ENCODE peak calls at places on chromosomes 7 and 10, in eight cellular contexts. Z is lower leg skin, O is fibroblast of pulmonary artery, J is uterus, B is spleen, I is transverse colon, C is WERI-Rb-1, Y is right lobe of liver. F is an unnamed sample.
A peak's percentile ranks its signal among the peaks of the same experiment; 100 is the strongest.

GRCh38 chr10:70779088-70779487 is 6.1 kb downstream of the TBATA start:
- DNase-seq in B (no peak), J (no peak), O (no peak), Z (peak; percentile 67), C (no peak), Y (no peak), I (no peak), F (no peak)

GRCh38 chr7:75962607-75963382 is 31.6 kb downstream of the TMEM120A start:
- DNase-seq in O (peak; percentile 84), J (no peak), C (no peak), Z (no peak), Y (peak; percentile 28), I (no peak), B (peak; percentile 80), F (no peak)

GRCh38 chr10:95655571-95656290 is 780 bp downstream of the ALDH18A1 start:
- DNase-seq in I (peak; percentile 19), Y (no peak), J (no peak), Z (peak; percentile 87), B (no peak), O (peak; percentile 29), C (no peak), F (no peak)

GRCh38 chr7:130894146-130895005 is 160.4 kb upstream of the KLF14 start:
- DNase-seq in O (no peak), B (no peak), I (no peak), J (peak; percentile 85), Z (peak; percentile 92), Y (peak; percentile 92), C (peak; percentile 76), F (no peak)

GRCh38 chr10:11986593-11987216 is 55.9 kb downstream of the UPF2 start:
- DNase-seq in Z (peak; percentile 91), J (peak; percentile 71), C (peak; percentile 45), B (peak; percentile 84), O (peak; percentile 90), I (peak; percentile 84), Y (peak; percentile 82), F (peak; percentile 37)

GRCh38 chr10:33413093-33413442 is 78.6 kb upstream of the NRP1 start:
- DNase-seq in B (no peak), Z (no peak), O (no peak), J (no peak), I (no peak), Y (no peak), C (no peak), F (no peak)

GRCh38 chr10:14858338-14858925 is 20.2 kb upstream of the SUV39H2 start:
- DNase-seq in O (no peak), Z (no peak), Y (no peak), I (no peak), J (no peak), C (peak; percentile 55), B (no peak), F (no peak)

GRCh38 chr10:127090135-127090534 is 106.3 kb downstream of the INSYN2A start:
- DNase-seq in I (no peak), Z (peak; percentile 31), B (no peak), J (no peak), O (no peak), Y (no peak), C (no peak), F (no peak)

GRCh38 chr10:129768437-129769355 is 195.4 kb downstream of the EBF3 start:
- DNase-seq in C (peak; percentile 53), O (no peak), Z (peak; percentile 81), B (peak; percentile 62), J (no peak), I (peak; percentile 4), Y (no peak), F (no peak)

GRCh38 chr7:69429817-69430501 is 168.3 kb upstream of the AUTS2 start:
- DNase-seq in B (no peak), C (peak; percentile 10), J (peak; percentile 60), Z (no peak), Y (peak; percentile 23), O (peak; percentile 7), I (peak; percentile 8), F (no peak)

GRCh38 chr10:99983280-99983988 is 26.3 kb downstream of the DNMBP start:
- DNase-seq in I (no peak), O (peak; percentile 89), Z (peak; percentile 89), J (peak; percentile 63), B (no peak), C (peak; percentile 37), Y (peak; percentile 45), F (no peak)

GRCh38 chr10:91843083-91843482 is 44.9 kb downstream of the TNKS2 start:
- DNase-seq in C (no peak), J (no peak), B (no peak), Y (no peak), I (no peak), Z (no peak), O (no peak), F (no peak)

GRCh38 chr7:143484059-143484458 is 6.4 kb downstream of the TAS2R41 start:
- DNase-seq in J (no peak), C (no peak), Z (no peak), Y (no peak), O (no peak), I (no peak), B (no peak), F (no peak)

GRCh38 chr10:31479752-31480151 is 160.7 kb downstream of the ZEB1 start:
- DNase-seq in J (no peak), I (no peak), Z (no peak), C (no peak), Y (no peak), O (no peak), B (no peak), F (no peak)

GRCh38 chr7:124856299-124856888 is 73.2 kb downstream of the POT1 start:
- DNase-seq in B (no peak), Y (no peak), O (peak; percentile 64), C (no peak), Z (no peak), J (no peak), I (no peak), F (no peak)

DNA sequence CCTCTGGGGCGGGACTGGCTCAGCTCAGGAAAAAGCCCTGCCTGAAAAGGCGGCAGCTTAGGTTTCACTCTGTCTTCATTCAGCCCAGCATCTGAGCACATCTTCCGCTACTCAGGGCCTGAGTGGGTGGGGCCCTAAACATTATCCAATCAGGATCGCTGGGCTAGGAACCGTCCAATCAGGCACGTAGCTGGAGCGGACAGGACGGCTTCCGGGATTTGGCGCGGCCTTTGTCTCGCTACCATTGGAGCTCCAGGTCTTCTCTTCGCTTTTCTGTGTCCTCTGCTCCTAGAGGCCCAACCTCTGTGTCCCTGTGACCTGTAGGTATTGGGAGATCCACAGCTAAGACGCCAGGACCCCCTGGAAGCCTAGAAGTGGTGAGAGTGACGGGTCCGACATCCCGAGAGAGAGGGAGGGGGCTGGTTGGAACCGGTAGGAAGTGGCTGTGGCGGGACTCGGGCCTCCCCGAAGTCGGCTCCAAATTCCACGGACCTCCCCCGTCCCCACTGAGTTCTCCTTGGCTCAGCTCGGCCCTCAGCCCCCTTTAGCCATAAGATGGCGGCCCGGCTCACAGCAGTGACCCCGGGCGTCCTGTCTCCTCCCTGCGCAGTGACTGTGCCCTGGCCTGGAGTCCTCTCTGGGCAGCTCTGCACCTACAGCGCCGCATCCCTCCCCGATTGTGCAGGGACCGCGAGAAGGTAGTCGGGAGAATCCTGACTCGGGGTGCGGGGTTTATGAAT is 99.1 kb downstream of the ZNF680 start:
- DNase-seq in C (no peak), Z (peak; percentile 86), J (peak; percentile 67), B (no peak), I (peak; percentile 10), Y (peak; percentile 33), O (peak; percentile 22), F (peak; percentile 26)
- H3K4me3 ChIP-seq in C (no peak overlapping the region), Z (no peak overlapping the region), J (peak overlapping the region; percentile 42), B (peak overlapping the region; percentile 7), I (peak overlapping the region; percentile 33), Y (peak overlapping the region; percentile 19), O (peak overlapping the region; percentile 24), F (no peak overlapping the region)

GRCh38 chr10:131762789-131763696 is 137.8 kb upstream of the PPP2R2D start:
- DNase-seq in B (no peak), Y (no peak), I (no peak), Z (no peak), C (no peak), O (no peak), J (no peak), F (no peak)
- H3K4me3 ChIP-seq in B (no peak overlapping the region), Y (no peak overlapping the region), I (no peak overlapping the region), Z (no peak overlapping the region), C (no peak overlapping the region), O (no peak overlapping the region), J (no peak overlapping the region), F (no peak overlapping the region)

GRCh38 chr7:47453093-47454056 is 128.5 kb downstream of the TNS3 start:
- DNase-seq in B (no peak), Y (peak; percentile 78), J (peak; percentile 79), Z (peak; percentile 96), I (peak; percentile 65), C (no peak), O (peak; percentile 74), F (no peak)
- H3K4me3 ChIP-seq in B (no peak overlapping the region), Y (peak overlapping the region; percentile 4), J (no peak overlapping the region), Z (no peak overlapping the region), I (no peak overlapping the region), C (no peak overlapping the region), O (no peak overlapping the region), F (no peak overlapping the region)

DNA sequence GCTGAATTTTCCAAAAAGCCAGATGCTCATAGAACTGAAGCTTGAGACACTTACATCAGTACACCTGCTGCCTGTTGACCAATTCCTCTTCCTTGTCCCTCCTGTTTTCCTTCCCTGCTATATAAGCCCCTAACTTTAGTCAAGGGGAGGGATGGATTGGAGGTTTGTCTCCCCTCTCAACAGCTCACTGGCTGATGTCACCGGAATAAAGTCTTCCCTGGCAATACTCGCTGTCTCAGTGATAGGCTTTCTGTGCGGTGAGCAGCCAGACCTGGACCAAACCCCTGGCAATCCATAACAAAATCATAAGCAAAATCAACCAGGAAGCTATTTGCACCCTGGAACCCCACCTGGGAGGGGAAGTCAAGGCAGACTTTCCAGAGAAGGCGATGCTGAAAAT is 929 bp upstream of the IRF5 start:
- DNase-seq in Y (no peak), B (no peak), Z (no peak), J (no peak), I (no peak), O (no peak), C (no peak), F (no peak)
- H3K4me3 ChIP-seq in Y (no peak overlapping the region), B (no peak overlapping the region), Z (no peak overlapping the region), J (no peak overlapping the region), I (no peak overlapping the region), O (no peak overlapping the region), C (no peak overlapping the region), F (no peak overlapping the region)

GRCh38 chr7:27197137-27198042 is 2.5 kb downstream of the HOXA13 start:
- DNase-seq in C (no peak), I (no peak), J (no peak), Z (no peak), O (no peak), Y (no peak), B (no peak), F (no peak)

GRCh38 chr7:27200761-27201230 is 905 bp upstream of the HOXA13 start:
- DNase-seq in J (no peak), I (no peak), Z (peak; percentile 80), O (no peak), B (no peak), Y (no peak), C (no peak), F (no peak)

GRCh38 chr7:27198138-27198841 is 1.6 kb downstream of the HOXA13 start:
- DNase-seq in C (no peak), I (no peak), Z (peak; percentile 80), J (no peak), O (no peak), Y (no peak), B (no peak), F (no peak)

GRCh38 chr7:27199820-27200760 is at the start of gene HOXA13:
- DNase-seq in Y (no peak), C (peak; percentile 38), Z (peak; percentile 88), O (no peak), I (peak; percentile 88), B (peak; percentile 76), J (no peak), F (no peak)

GRCh38 chr7:27198871-27199801 is 755 bp downstream of the HOXA13 start:
- DNase-seq in Y (no peak), I (no peak), O (no peak), C (peak; percentile 29), Z (peak; percentile 87), B (peak; percentile 77), J (no peak), F (no peak)
- H3K4me3 ChIP-seq in Y (no peak overlapping the region), I (peak overlapping the region; percentile 59), O (no peak overlapping the region), C (peak overlapping the region; percentile 12), Z (peak overlapping the region; percentile 15), B (no peak overlapping the region), J (peak overlapping the region; percentile 20), F (peak overlapping the region; percentile 17)

F was measured in effector memory CD4-positive, alpha-beta T cell.